ENCODE peak calls at places on chromosomes 16 and 17, in nine cellular contexts. F is NCI-H1048; S is cardiac septum; Y is iPS-NIHi11; E is HFFc6; G is naive thymus-derived CD8-positive, alpha-beta T cell; V is astrocyte of the spinal cord; T is body of pancreas; I is mucosa of descending colon. X is an unnamed sample.

GRCh38 chr17:42759982-42760651 is 910 bp upstream of the RAMP2 start:
- DNase-seq in F (no peak), S (peak), Y (no peak), E (no peak), G (no peak), V (no peak), T (no peak), I (no peak), X (no peak)

GRCh38 chr17:56478836-56479447 is 114.6 kb upstream of the NOG start:
- DNase-seq in F (no peak), S (no peak), Y (peak), E (peak), G (no peak), V (peak), T (peak), I (no peak), X (peak)

GRCh38 chr16:86300746-86301480 is 209.4 kb upstream of the FOXF1 start:
- DNase-seq in F (no peak), S (no peak), Y (peak), E (no peak), G (no peak), V (no peak), T (no peak), I (no peak), X (no peak)

GRCh38 chr16:53111078-53111776 is 56.4 kb downstream of the CHD9 start:
- DNase-seq in F (no peak), S (no peak), Y (no peak), E (no peak), G (no peak), V (no peak), T (no peak), I (no peak), X (no peak)

GRCh38 chr16:9908613-9909012 is 273.6 kb downstream of the GRIN2A start:
- DNase-seq in F (no peak), S (no peak), Y (no peak), E (no peak), G (no peak), V (no peak), T (peak), I (no peak), X (no peak)

GRCh38 chr17:69417545-69418483 is 3.3 kb downstream of the MAP2K6 start:
- DNase-seq in F (no peak), S (no peak), Y (peak), E (no peak), G (no peak), V (peak), T (no peak), I (no peak), X (no peak)

GRCh38 chr16:29198731-29199521 is 207.6 kb downstream of the NPIPB11 start:
- DNase-seq in F (no peak), S (peak), Y (no peak), E (no peak), G (no peak), V (no peak), T (no peak), I (peak), X (no peak)

GRCh38 chr16:50879873-50880695 is 138.2 kb downstream of the CYLD start:
- DNase-seq in F (no peak), S (no peak), Y (peak), E (no peak), G (no peak), V (no peak), T (peak), I (no peak), X (peak)

GRCh38 chr16:17469011-17469741 is 1.6 kb downstream of the XYLT1 start:
- DNase-seq in F (no peak), S (no peak), Y (no peak), E (peak), G (no peak), V (peak), T (no peak), I (peak), X (no peak)

GRCh38 chr17:7656958-7657715 is 6.4 kb downstream of the ATP1B2 start:
- DNase-seq in F (no peak), S (no peak), Y (peak), E (no peak), G (no peak), V (no peak), T (peak), I (peak), X (peak)

X was measured in pons.